ENCODE peak calls at places on chromosomes 16 and 17, in four cellular contexts. One of them, this sample, is unnamed.

GRCh38 chr16:70594569-70594968 is 51.8 kb upstream of the IL34 start:
- DNase-seq in lung microvascular endothelial cell: no peak
- DNase-seq in WERI-Rb-1: no peak
- DNase-seq in A549: no peak
- DNase-seq in this sample: no peak

GRCh38 chr16:89847056-89847929 is 19.0 kb downstream of the SPIRE2 start:
- DNase-seq in lung microvascular endothelial cell: no peak
- DNase-seq in WERI-Rb-1: no peak
- DNase-seq in A549: no peak
- DNase-seq in this sample: no peak

GRCh38 chr17:6505425-6506142 is 50.8 kb downstream of the PITPNM3 start:
- DNase-seq in A549: no peak
- DNase-seq in WERI-Rb-1: no peak
- DNase-seq in lung microvascular endothelial cell: no peak
- DNase-seq in this sample: peak

GRCh38 chr16:65538945-65539344 is 417.1 kb upstream of the CDH11 start:
- DNase-seq in A549: no peak
- DNase-seq in WERI-Rb-1: no peak
- DNase-seq in lung microvascular endothelial cell: no peak
- DNase-seq in this sample: no peak

GRCh38 chr16:55643161-55643970 is 12.4 kb upstream of the SLC6A2 start:
- DNase-seq in WERI-Rb-1: peak
- DNase-seq in lung microvascular endothelial cell: peak
- DNase-seq in A549: no peak
- DNase-seq in this sample: no peak

GRCh38 chr17:29566473-29567361 is at the start of gene ABHD15:
- DNase-seq in A549: peak
- DNase-seq in lung microvascular endothelial cell: peak
- DNase-seq in WERI-Rb-1: peak
- DNase-seq in this sample: peak

GRCh38 chr17:68480885-68481284 is 23.6 kb upstream of the WIPI1 start:
- DNase-seq in WERI-Rb-1: no peak
- DNase-seq in A549: no peak
- DNase-seq in lung microvascular endothelial cell: no peak
- DNase-seq in this sample: no peak

GRCh38 chr16:1493746-1494094 is 560 bp downstream of the TELO2 start:
- DNase-seq in A549: peak
- DNase-seq in WERI-Rb-1: peak
- DNase-seq in lung microvascular endothelial cell: peak
- DNase-seq in this sample: peak

GRCh38 chr17:58314706-58315015 is 13.9 kb downstream of the TSPOAP1 start:
- DNase-seq in WERI-Rb-1: no peak
- DNase-seq in A549: no peak
- DNase-seq in lung microvascular endothelial cell: no peak
- DNase-seq in this sample: no peak

GRCh38 chr17:82388223-82388921 is 16.8 kb downstream of the UTS2R start:
- DNase-seq in WERI-Rb-1: peak
- DNase-seq in lung microvascular endothelial cell: peak
- DNase-seq in A549: no peak
- DNase-seq in this sample: no peak

GRCh38 chr17:34443832-34444469 is 80.9 kb upstream of the CCL1 start:
- DNase-seq in WERI-Rb-1: peak
- DNase-seq in A549: peak
- DNase-seq in lung microvascular endothelial cell: peak
- DNase-seq in this sample: no peak

GRCh38 chr16:89502319-89502843 is 5.8 kb upstream of the SPG7 start:
- DNase-seq in lung microvascular endothelial cell: no peak
- DNase-seq in WERI-Rb-1: no peak
- DNase-seq in A549: peak
- DNase-seq in this sample: peak

GRCh38 chr17:58569216-58569615 is 54.8 kb upstream of the MTMR4 start:
- DNase-seq in A549: no peak
- DNase-seq in WERI-Rb-1: no peak
- DNase-seq in lung microvascular endothelial cell: no peak
- DNase-seq in this sample: no peak

GRCh38 chr16:67431077-67431804 is at the start of gene HSD11B2:
- DNase-seq in lung microvascular endothelial cell: peak
- DNase-seq in A549: peak
- DNase-seq in WERI-Rb-1: peak
- DNase-seq in this sample: peak

GRCh38 chr17:16371742-16372141 is 9.1 kb upstream of the UBB start:
- DNase-seq in WERI-Rb-1: no peak
- DNase-seq in A549: no peak
- DNase-seq in lung microvascular endothelial cell: peak
- DNase-seq in this sample: peak

GRCh38 chr17:47692895-47693666 is 880 bp upstream of the TBKBP1 start:
- DNase-seq in lung microvascular endothelial cell: no peak
- DNase-seq in A549: no peak
- DNase-seq in WERI-Rb-1: peak
- DNase-seq in this sample: no peak

GRCh38 chr16:20253825-20254224 is 73.5 kb downstream of the GP2 start:
- DNase-seq in WERI-Rb-1: no peak
- DNase-seq in A549: no peak
- DNase-seq in lung microvascular endothelial cell: no peak
- DNase-seq in this sample: no peak

GRCh38 chr16:66036775-66037715 is 329.4 kb upstream of the CDH5 start:
- DNase-seq in A549: no peak
- DNase-seq in lung microvascular endothelial cell: no peak
- DNase-seq in WERI-Rb-1: no peak
- DNase-seq in this sample: no peak

GRCh38 chr17:17989618-17990017 is 17.0 kb downstream of the DRC3 start:
- DNase-seq in A549: no peak
- DNase-seq in lung microvascular endothelial cell: no peak
- DNase-seq in WERI-Rb-1: no peak
- DNase-seq in this sample: no peak

This sample was measured in LHCN-M2.